ENCODE peak calls at places on chromosomes 1 and 21, in five cellular contexts. C is fibroblast of pulmonary artery; H is stimulated activated CD8-positive, alpha-beta memory T cell treated with anti-CD3 and anti-CD28 coated beads, Interleukin-15, amount 100 ng/mL, for 1 hour; F is stimulated activated CD4-positive, alpha-beta T cell treated with anti-CD3 and anti-CD28 coated beads, Interleukin-2, amount 100 ng/mL, for 24 hours; B is EH. L is an unnamed sample.

GRCh38 chr1:41629571-41629970 is 145.1 kb upstream of the EDN2 start:
- DNase-seq in C (peak; percentile 78), H (no peak), F (no peak), B (peak; percentile 93), L (no peak)

GRCh38 chr1:226482196-226482595 is 66.4 kb upstream of the STUM start:
- DNase-seq in C (no peak), H (no peak), F (no peak), B (no peak), L (no peak)

GRCh38 chr21:46633561-46633960 is 1.9 kb upstream of the PRMT2 start:
- DNase-seq in C (no peak), H (no peak), F (no peak), B (no peak), L (no peak)

GRCh38 chr1:109796484-109797305 is 33.0 kb upstream of the EPS8L3 start:
- DNase-seq in C (peak; percentile 70), H (no peak), F (no peak), B (peak; percentile 54), L (no peak)

GRCh38 chr1:91054780-91055481 is 33.1 kb upstream of the ZNF644 start:
- DNase-seq in C (no peak), H (no peak), F (no peak), B (no peak), L (no peak)

GRCh38 chr1:237287876-237288517 is 246.0 kb downstream of the RYR2 start:
- DNase-seq in C (no peak), H (no peak), F (no peak), B (no peak), L (no peak)

GRCh38 chr1:210702512-210702911 is 373.8 kb downstream of the HHAT start:
- DNase-seq in C (no peak), H (no peak), F (no peak), B (no peak), L (no peak)

GRCh38 chr1:243931957-243932356 is 81.9 kb upstream of the AKT3 start:
- DNase-seq in C (no peak), H (no peak), F (no peak), B (no peak), L (no peak)

GRCh38 chr1:13430495-13430894 is 20.2 kb downstream of the PRAMEF20 start:
- DNase-seq in C (no peak), H (no peak), F (no peak), B (no peak), L (no peak)

GRCh38 chr1:153842006-153842471 is 66.8 kb downstream of the SLC27A3 start:
- DNase-seq in C (no peak), H (no peak), F (no peak), B (peak; percentile 19), L (no peak)

GRCh38 chr21:30491963-30492428 is at the start of gene KRTAP19-3:
- DNase-seq in C (no peak), H (no peak), F (no peak), B (no peak), L (no peak)

GRCh38 chr1:184244962-184245361 is 141.9 kb upstream of the C1orf21 start:
- DNase-seq in C (no peak), H (no peak), F (no peak), B (no peak), L (no peak)

GRCh38 chr1:108113496-108113895 is 86.6 kb downstream of the SLC25A24 start:
- DNase-seq in C (no peak), H (no peak), F (no peak), B (no peak), L (no peak)

GRCh38 chr1:180926164-180926981 is 13.7 kb downstream of the KIAA1614 start:
- DNase-seq in C (peak; percentile 68), H (no peak), F (peak; percentile 19), B (peak; percentile 68), L (peak; percentile 54)

GRCh38 chr1:53556657-53557227 is 97.5 kb downstream of the DMRTB1 start:
- DNase-seq in C (no peak), H (no peak), F (no peak), B (no peak), L (no peak)

GRCh38 chr1:108742268-108742667 is 4.2 kb upstream of the STXBP3 start:
- DNase-seq in C (no peak), H (no peak), F (no peak), B (no peak), L (no peak)

GRCh38 chr1:217029311-217030157 is 306.3 kb upstream of the ESRRG start:
- DNase-seq in C (peak; percentile 69), H (no peak), F (no peak), B (peak; percentile 67), L (no peak)

GRCh38 chr1:44220001-44220751 is 6.9 kb downstream of the DMAP1 start:
- DNase-seq in C (no peak), H (no peak), F (no peak), B (peak; percentile 76), L (no peak)

GRCh38 chr1:161915051-161915503 is 108.6 kb downstream of the OLFML2B start:
- DNase-seq in C (no peak), H (no peak), F (peak; percentile 42), B (no peak), L (no peak)

GRCh38 chr1:200153277-200154055 is 126.0 kb downstream of the NR5A2 start:
- DNase-seq in C (no peak), H (no peak), F (peak; percentile 45), B (no peak), L (no peak)

GRCh38 chr1:230747886-230748800 is 955 bp downstream of the CAPN9 start:
- DNase-seq in C (no peak), H (no peak), F (no peak), B (no peak), L (no peak)